ENCODE peak calls at places on chromosomes 16 and 17, in four cellular contexts. E is HCT116, A is GM23338, X is PC-9. H is an unnamed sample.

GRCh38 chr17:7929158-7930029 is at the start of gene KCNAB3:
- DNase-seq in X (no peak), A (peak; percentile 93), E (no peak), H (peak; percentile 26)

GRCh38 chr17:17151055-17151454 is 55.1 kb downstream of the PLD6 start:
- DNase-seq in E (no peak), A (no peak), X (peak; percentile 15), H (no peak)

GRCh38 chr17:49467175-49467574 is 27.9 kb upstream of the NGFR start:
- DNase-seq in E (no peak), X (no peak), A (no peak), H (no peak)

GRCh38 chr16:87701505-87701921 is 64.3 kb downstream of the KLHDC4 start:
- DNase-seq in X (no peak), E (no peak), A (no peak), H (no peak)

GRCh38 chr16:87658564-87659225 is 56.4 kb downstream of the JPH3 start:
- DNase-seq in A (no peak), E (no peak), X (no peak), H (no peak)

GRCh38 chr17:13843862-13844640 is 225.3 kb upstream of the COX10 start:
- DNase-seq in E (no peak), A (no peak), X (no peak), H (no peak)

GRCh38 chr16:87572959-87573358 is 29.3 kb upstream of the JPH3 start:
- DNase-seq in A (no peak), E (no peak), X (no peak), H (no peak)

GRCh38 chr17:45975640-45976295 is 23.3 kb upstream of the STH start:
- DNase-seq in E (no peak), A (no peak), X (no peak), H (no peak)

GRCh38 chr17:43782903-43783462 is 2.7 kb downstream of the CFAP97D1 start:
- DNase-seq in X (no peak), E (no peak), A (no peak), H (no peak)

GRCh38 chr17:43780135-43780534 is at the start of gene CFAP97D1:
- DNase-seq in A (no peak), X (no peak), E (no peak), H (no peak)

GRCh38 chr17:43787728-43788127 is 7.5 kb downstream of the CFAP97D1 start:
- DNase-seq in X (no peak), E (no peak), A (no peak), H (no peak)

GRCh38 chr17:43784068-43784467 is 3.8 kb downstream of the CFAP97D1 start:
- DNase-seq in E (no peak), A (no peak), X (no peak), H (no peak)

GRCh38 chr17:43784628-43785101 is 4.4 kb downstream of the CFAP97D1 start:
- DNase-seq in E (no peak), X (no peak), A (no peak), H (no peak)
- TF ChIP-seq CTCF in E (no peak), X (no peak), A (no peak), H (no peak)

GRCh38 chr17:34582185-34582900 is 3.0 kb downstream of the TMEM132E start:
- DNase-seq in E (no peak), X (no peak), A (peak; percentile 70), H (no peak)
- TF ChIP-seq EZH2 in E (no peak), X (no peak), A (peak; percentile 51), H (no peak)

GRCh38 chr17:82214012-82214628 is 1.5 kb upstream of the CCDC57 start:
- DNase-seq in E (no peak), A (no peak), X (no peak), H (no peak)

GRCh38 chr17:82213251-82214011 is 789 bp upstream of the CCDC57 start:
- DNase-seq in X (no peak), A (peak; percentile 66), E (no peak), H (no peak)

GRCh38 chr17:82215095-82215971 is 2.7 kb upstream of the CCDC57 start:
- DNase-seq in X (no peak), A (peak; percentile 50), E (no peak), H (no peak)

GRCh38 chr17:82215972-82216300 is 3.3 kb upstream of the CCDC57 start:
- DNase-seq in X (no peak), A (no peak), E (no peak), H (no peak)

DNA sequence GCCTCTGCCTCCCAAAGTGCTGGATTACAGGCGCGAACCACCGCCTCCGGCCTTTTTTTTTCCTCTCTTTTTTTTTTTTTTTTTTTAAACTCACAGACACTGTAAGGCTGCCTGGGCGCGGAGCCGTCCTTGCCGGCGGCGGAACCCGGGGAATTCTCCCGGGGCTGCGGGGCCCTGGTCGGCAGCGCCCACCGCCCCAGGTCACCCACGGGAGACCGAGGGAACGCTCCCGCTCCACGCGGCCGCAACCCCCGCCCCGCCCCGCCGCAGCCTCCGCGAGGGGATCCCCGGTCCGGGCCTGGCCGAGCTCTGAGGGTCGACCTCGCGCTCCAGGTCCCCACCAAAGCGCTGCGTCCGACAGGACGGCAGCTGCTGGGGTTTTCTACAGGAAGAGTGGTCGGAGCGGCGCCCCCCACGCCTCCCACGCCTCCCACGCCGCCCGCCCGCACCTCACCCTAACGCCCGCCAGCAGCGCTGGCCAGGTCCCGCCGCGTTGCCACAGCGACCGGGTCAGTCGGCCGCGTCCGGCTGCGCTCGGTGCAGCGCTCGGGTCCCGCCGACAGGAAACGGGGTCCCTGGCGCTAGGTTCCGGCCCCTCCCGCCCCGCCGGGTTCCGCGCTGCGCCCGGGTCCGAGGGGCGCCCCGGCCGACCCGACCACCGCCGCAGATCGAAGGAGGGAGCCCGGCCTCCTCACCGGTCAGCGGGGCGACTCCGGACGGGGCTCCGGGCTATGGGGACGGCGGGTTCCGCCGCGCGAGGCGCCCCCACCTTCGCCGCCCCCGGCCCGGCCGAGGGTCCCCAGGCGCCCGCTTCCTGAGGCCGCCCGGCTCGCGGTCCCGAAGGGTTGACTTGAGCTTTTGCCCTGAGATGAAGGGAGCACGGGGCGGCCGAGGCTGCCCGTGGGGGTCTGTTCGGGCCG is at the start of gene CCDC57:
- DNase-seq in A (peak; percentile 83), E (no peak), X (peak; percentile 76), H (peak; percentile 70)
- TF ChIP-seq CTCF in A (no peak), E (no peak), X (no peak), H (no peak)

DNA sequence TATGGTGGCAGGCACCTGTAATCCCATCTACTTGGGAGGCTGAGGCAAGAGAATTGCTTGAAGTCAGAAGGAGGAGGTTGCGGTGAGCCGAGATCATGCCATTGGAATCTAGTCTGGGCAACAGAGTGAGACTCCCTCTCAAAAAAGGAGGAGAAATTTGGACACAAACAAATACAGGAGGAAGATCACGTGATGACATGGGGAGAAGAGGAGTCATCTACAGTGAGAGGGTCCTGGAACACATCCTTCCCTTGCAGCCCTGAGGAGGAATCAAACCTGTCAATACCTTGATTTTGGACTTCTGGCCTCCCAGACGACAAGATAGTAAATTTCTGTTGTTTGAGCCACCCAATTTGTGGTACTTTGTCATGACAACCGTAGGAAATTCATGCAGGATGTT is 671.9 kb upstream of the EEF2KMT start:
- DNase-seq in X (no peak), E (no peak), A (no peak), H (no peak)
- TF ChIP-seq EZH2 in X (no peak), E (no peak), A (no peak), H (no peak)

GRCh38 chr17:81403040-81403467 is 7.8 kb downstream of the BAHCC1 start:
- DNase-seq in E (no peak), X (no peak), A (peak; percentile 60), H (no peak)
- TF ChIP-seq CTCF in E (peak; percentile 22), X (no peak), A (peak; percentile 40), H (no peak)

DNA sequence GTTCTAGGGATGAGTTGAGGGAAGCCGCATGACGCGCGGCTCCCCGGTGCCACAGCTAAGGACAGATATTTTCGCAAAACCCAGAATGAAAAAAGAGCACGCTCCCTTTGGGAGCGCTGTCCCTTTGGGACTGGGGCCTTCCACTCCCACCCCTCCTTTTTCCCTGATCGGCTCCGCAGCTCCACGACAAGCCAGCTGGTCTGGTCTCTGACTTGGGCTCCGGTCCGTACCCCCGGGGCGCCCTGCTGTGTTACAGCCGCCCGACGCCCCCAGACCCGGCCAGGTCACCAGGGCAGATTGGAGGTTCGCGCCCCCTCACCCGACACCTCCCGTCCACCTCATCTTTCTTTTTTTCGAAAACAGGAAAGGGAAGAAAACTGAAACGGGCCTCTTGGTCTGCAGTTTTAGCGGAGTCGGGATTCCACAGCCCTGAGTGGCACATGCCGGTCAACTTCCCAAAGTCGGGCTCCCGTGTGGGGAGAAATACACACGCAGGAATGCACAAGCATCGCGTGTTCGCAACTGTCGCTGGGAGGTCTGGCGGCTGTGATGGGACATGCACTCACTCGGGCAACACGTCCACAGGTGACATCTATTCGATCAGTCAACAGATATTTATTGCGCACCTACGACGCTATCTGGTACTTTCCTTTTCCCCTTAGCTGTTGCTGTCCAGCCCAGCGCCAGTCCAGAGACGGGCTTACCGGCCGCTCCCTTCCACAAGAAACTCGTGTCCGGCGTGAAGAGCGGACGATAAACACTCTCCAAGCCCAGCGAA is 3.9 kb upstream of the SOX9 start:
- DNase-seq in A (peak; percentile 28), E (no peak), X (no peak), H (no peak)
- TF ChIP-seq EZH2 in A (peak; percentile 86), E (no peak), X (no peak), H (no peak)

DNA sequence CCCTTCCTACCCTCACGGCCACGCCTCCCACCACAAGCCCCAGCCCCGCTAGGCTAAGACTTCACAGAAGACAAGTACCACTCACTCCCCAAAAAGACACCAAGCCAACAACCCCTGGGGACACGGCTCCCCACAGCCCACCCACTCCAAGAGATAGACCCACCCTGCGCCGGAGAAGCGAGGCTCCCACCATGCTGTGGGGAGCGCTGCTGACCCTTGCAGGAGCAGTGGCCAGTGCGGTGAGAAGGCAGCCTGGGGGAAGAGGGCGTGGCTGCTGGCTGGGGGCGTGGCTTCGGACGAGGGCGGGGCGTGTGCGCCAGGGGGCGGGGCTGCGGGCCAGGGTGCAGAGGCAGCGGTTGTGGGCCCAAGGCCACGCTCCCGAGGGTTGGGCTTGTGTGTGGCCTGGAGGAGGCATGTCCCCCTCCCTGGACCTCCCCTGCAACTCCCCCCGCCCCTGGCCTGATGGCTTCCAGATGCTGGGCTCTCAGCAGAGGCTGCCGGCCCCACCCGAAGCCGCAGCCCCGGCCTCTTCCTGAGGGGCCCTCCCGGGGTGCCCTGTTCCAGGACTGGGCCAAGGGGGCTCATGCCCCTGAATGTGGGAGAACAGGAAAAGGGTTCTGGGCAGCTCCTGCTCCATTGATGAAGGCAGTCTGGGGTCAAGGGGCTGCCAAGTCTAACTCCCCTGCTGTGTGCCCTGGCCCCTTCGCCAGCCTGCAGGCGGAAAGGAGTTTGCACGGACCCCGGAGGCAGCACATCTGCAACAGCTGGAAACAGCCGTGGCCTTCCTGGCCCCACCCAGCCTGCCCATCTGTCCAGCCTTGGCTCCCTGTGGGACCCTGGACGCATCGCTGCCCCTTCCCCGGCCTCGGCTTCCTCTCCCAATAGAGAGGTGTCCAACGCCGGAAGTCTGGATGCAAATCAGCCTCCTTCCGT is 9.1 kb downstream of the TFAP4 start:
- DNase-seq in E (peak; percentile 12), X (no peak), A (peak; percentile 89), H (no peak)
- TF ChIP-seq CTCF in E (peak; percentile 6), X (no peak), A (no peak), H (no peak)

GRCh38 chr16:23298290-23298689 is 3.8 kb upstream of the SCNN1B start:
- DNase-seq in E (no peak), X (no peak), A (no peak), H (no peak)

GRCh38 chr16:23303685-23304084 is 1.6 kb downstream of the SCNN1B start:
- DNase-seq in A (no peak), E (no peak), X (no peak), H (no peak)

GRCh38 chr16:23304620-23305019 is 2.5 kb downstream of the SCNN1B start:
- DNase-seq in A (no peak), X (no peak), E (no peak), H (no peak)

GRCh38 chr16:23302045-23302956 is at the start of gene SCNN1B:
- DNase-seq in X (peak; percentile 42), E (no peak), A (peak; percentile 71), H (no peak)

GRCh38 chr16:23301251-23302044 is 654 bp upstream of the SCNN1B start:
- DNase-seq in E (no peak), X (no peak), A (peak; percentile 59), H (no peak)
- TF ChIP-seq EZH2 in E (no peak), X (no peak), A (no peak), H (no peak)